ENCODE peak calls at places on chromosomes 13 and 19, in eight cellular contexts. K is neural crest cell, N is GM12865, H is astrocyte of the spinal cord, I is choroid plexus epithelial cell, A is AG09319, E is heart right ventricle, J is bronchial epithelial cell. M is an unnamed sample.
A peak's percentile ranks its signal among the peaks of the same experiment; 100 is the strongest.

GRCh38 chr13:87553142-87553541 is 118.0 kb upstream of the SLITRK5 start:
- DNase-seq in I (no peak), A (no peak), H (no peak), J (no peak), K (no peak), E (no peak), N (no peak), M (no peak)

GRCh38 chr19:47832723-47833122 is 11.0 kb downstream of the CRX start:
- DNase-seq in N (no peak), J (no peak), E (no peak), H (no peak), I (no peak), K (no peak), A (no peak), M (no peak)

GRCh38 chr13:111292710-111293485 is 27.5 kb upstream of the TEX29 start:
- DNase-seq in A (no peak), I (no peak), E (no peak), N (no peak), J (no peak), H (no peak), K (no peak), M (no peak)

GRCh38 chr19:4054471-4055208 is 12.1 kb downstream of the ZBTB7A start:
- DNase-seq in N (no peak), I (no peak), H (no peak), E (no peak), K (no peak), J (no peak), A (no peak), M (no peak)

GRCh38 chr19:35856001-35856400 is 710 bp upstream of the KIRREL2 start:
- DNase-seq in J (no peak), I (no peak), A (no peak), H (no peak), K (peak; percentile 49), E (no peak), N (no peak), M (no peak)

GRCh38 chr13:49371943-49372636 is 71.8 kb downstream of the CAB39L start:
- DNase-seq in H (peak; percentile 60), N (peak; percentile 2), E (no peak), J (no peak), I (peak; percentile 41), K (no peak), A (no peak), M (no peak)

GRCh38 chr19:17192751-17193150 is 22.4 kb upstream of the USE1 start:
- DNase-seq in H (no peak), J (no peak), A (no peak), K (no peak), I (no peak), E (no peak), N (no peak), M (no peak)

GRCh38 chr19:9205506-9206113 is 13.8 kb downstream of the OR7D4 start:
- DNase-seq in H (peak; percentile 47), I (peak; percentile 78), N (peak; percentile 68), E (peak; percentile 67), J (peak; percentile 36), K (peak; percentile 71), A (peak; percentile 27), M (peak; percentile 75)

GRCh38 chr13:44873486-44873885 is 115.8 kb downstream of the NUFIP1 start:
- DNase-seq in J (no peak), A (no peak), N (no peak), H (no peak), K (no peak), E (no peak), I (peak; percentile 37), M (no peak)

GRCh38 chr13:74641586-74641985 is 507.4 kb upstream of the KLF12 start:
- DNase-seq in K (no peak), N (no peak), J (peak; percentile 49), E (no peak), H (peak; percentile 53), I (peak; percentile 10), A (no peak), M (peak; percentile 14)

GRCh38 chr19:4519521-4520277 is 1.4 kb upstream of the PLIN4 start:
- DNase-seq in I (no peak), K (no peak), A (no peak), E (peak; percentile 42), N (no peak), H (no peak), J (peak; percentile 71), M (peak; percentile 19)

GRCh38 chr13:112567161-112567862 is 20.6 kb downstream of the TUBGCP3 start:
- DNase-seq in J (no peak), H (no peak), A (no peak), K (no peak), I (no peak), N (no peak), E (no peak), M (no peak)

GRCh38 chr13:19605161-19605955 is 28.1 kb upstream of the MPHOSPH8 start:
- DNase-seq in E (no peak), A (no peak), J (peak; percentile 79), I (no peak), N (no peak), H (no peak), K (no peak), M (no peak)

GRCh38 chr13:40539954-40540706 is 126.3 kb downstream of the FOXO1 start:
- DNase-seq in K (no peak), H (peak; percentile 89), J (peak; percentile 80), N (no peak), E (no peak), I (peak; percentile 89), A (no peak), M (peak; percentile 90)

GRCh38 chr13:34926513-34926912 is 15.6 kb upstream of the NBEA start:
- DNase-seq in H (peak; percentile 65), K (no peak), A (no peak), I (peak; percentile 79), E (no peak), J (peak; percentile 59), N (no peak), M (peak; percentile 78)

GRCh38 chr13:33678084-33678483 is 139.9 kb upstream of the RFC3 start:
- DNase-seq in H (no peak), I (no peak), E (no peak), N (no peak), A (no peak), K (no peak), J (no peak), M (no peak)
- TF ChIP-seq CTCF in H (no peak), I (no peak), E (no peak), N (no peak), A (no peak), K (no peak), J (no peak), M (no peak)

GRCh38 chr13:72781461-72782439 is at the start of the genes DIS3 and PIBF1:
- DNase-seq in A (peak; percentile 91), H (peak; percentile 99), J (peak; percentile 96), K (peak; percentile 88), E (peak; percentile 95), I (peak; percentile 99), N (peak; percentile 98), M (peak; percentile 99)
- TF ChIP-seq CTCF in A (peak; percentile 1), H (no peak), J (peak; percentile 23), K (peak; percentile 28), E (no peak), I (no peak), N (peak; percentile 18), M (no peak)

GRCh38 chr13:27774651-27775050 is 17.6 kb upstream of the GSX1 start:
- DNase-seq in H (no peak), N (peak; percentile 29), A (no peak), J (no peak), I (no peak), E (no peak), K (no peak), M (no peak)

GRCh38 chr13:27775943-27776342 is 16.3 kb upstream of the GSX1 start:
- DNase-seq in E (no peak), A (no peak), H (no peak), I (no peak), N (no peak), J (no peak), K (peak; percentile 26), M (no peak)

GRCh38 chr13:27772651-27773425 is 19.4 kb upstream of the GSX1 start:
- DNase-seq in I (no peak), A (no peak), K (no peak), N (peak; percentile 73), H (no peak), J (no peak), E (no peak), M (no peak)

GRCh38 chr13:27774169-27774568 is 18.1 kb upstream of the GSX1 start:
- DNase-seq in E (no peak), H (no peak), J (no peak), I (no peak), N (peak; percentile 75), K (no peak), A (no peak), M (no peak)

GRCh38 chr13:27770809-27771208 is 21.5 kb upstream of the GSX1 start:
- DNase-seq in I (peak; percentile 44), N (peak; percentile 72), H (no peak), K (no peak), E (no peak), A (no peak), J (peak; percentile 79), M (peak; percentile 23)
- TF ChIP-seq CTCF in I (peak; percentile 65), N (peak; percentile 69), H (peak; percentile 32), K (peak; percentile 57), E (no peak), A (peak; percentile 24), J (peak; percentile 70), M (peak; percentile 51)

GRCh38 chr13:84649853-84650252 is 767.6 kb upstream of the SLITRK1 start:
- DNase-seq in E (no peak), A (no peak), K (no peak), I (no peak), N (no peak), J (peak; percentile 70), H (no peak), M (peak; percentile 11)

GRCh38 chr13:84641491-84641890 is 759.2 kb upstream of the SLITRK1 start:
- DNase-seq in A (no peak), I (peak; percentile 38), H (peak; percentile 57), N (no peak), K (no peak), E (no peak), J (no peak), M (peak; percentile 25)

GRCh38 chr13:84648069-84648640 is 765.9 kb upstream of the SLITRK1 start:
- DNase-seq in H (no peak), K (no peak), E (no peak), N (no peak), I (no peak), A (no peak), J (peak; percentile 24), M (peak; percentile 29)

GRCh38 chr13:84651288-84651687 is 769.0 kb upstream of the SLITRK1 start:
- DNase-seq in N (no peak), K (no peak), E (no peak), I (peak; percentile 95), J (peak; percentile 91), H (peak; percentile 76), A (no peak), M (peak; percentile 85)

DNA sequence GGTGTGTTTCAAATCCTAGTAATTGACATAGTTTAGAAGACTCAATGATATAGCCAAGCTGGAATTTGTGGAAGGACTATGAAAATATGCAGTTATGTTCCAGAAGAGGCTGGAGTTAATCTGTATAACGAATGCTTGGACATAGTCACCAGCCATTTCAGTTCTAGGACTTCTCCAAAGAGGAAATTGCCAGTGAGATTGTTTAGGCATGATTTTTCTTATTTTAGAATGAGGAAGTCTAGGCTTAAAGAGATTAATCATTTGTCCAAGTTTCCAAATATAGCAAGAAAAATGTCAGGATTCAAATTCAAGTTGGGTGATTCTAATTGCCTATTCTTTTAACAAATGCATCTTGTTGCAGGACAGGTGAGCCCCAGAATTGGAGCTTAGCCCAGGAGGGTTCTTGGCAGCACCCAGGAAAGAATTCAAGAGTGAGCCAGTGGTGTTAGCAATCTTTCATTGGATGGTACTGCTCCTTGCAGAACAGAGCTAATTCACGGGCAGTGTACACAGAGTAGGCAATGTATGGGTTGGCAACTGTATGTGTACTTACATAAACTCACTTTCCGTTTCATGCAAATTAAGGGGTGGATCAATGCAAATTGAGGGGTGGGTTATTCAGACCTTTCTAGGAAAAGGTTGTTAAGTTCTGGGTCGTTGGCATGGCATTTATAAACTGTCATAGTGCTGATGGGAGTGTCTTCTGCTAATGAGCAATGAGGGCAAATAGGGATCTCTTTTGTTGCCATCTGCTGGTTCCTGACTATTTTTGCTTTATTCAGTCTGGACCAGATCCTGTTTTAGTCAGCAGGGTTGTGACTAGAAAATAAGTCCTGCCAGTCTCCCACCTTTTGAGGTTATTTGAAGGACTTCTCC is 763.2 kb upstream of the SLITRK1 start:
- DNase-seq in A (peak; percentile 34), K (no peak), H (peak; percentile 50), N (no peak), I (peak; percentile 16), E (no peak), J (peak; percentile 59), M (peak; percentile 37)
- TF ChIP-seq CTCF in A (no peak), K (no peak), H (no peak), N (no peak), I (no peak), E (no peak), J (peak; percentile 8), M (no peak)